ENCODE peak calls at places on chromosomes 2 and 18, in four cellular contexts. Q is body of pancreas, B is upper lobe of right lung, S is cardiac muscle cell. Y is an unnamed sample.

GRCh38 chr2:224222320-224222719 is 179.6 kb downstream of the FAM124B start:
- DNase-seq in Q (no peak), B (no peak), S (peak; percentile 19), Y (no peak)

GRCh38 chr2:134795765-134796164 is 42.7 kb upstream of the ACMSD start:
- DNase-seq in Q (no peak), B (no peak), S (no peak), Y (no peak)

GRCh38 chr2:189024861-189025618 is 50.9 kb downstream of the COL3A1 start:
- DNase-seq in Q (no peak), B (no peak), S (no peak), Y (no peak)

GRCh38 chr2:111642576-111643327 is 241.2 kb downstream of the ANAPC1 start:
- DNase-seq in Q (no peak), B (no peak), S (no peak), Y (no peak)

GRCh38 chr2:118986733-118987132 is 44.7 kb downstream of the MARCO start:
- DNase-seq in Q (no peak), B (no peak), S (no peak), Y (no peak)

GRCh38 chr18:36636237-36636792 is 192.5 kb downstream of the TPGS2 start:
- DNase-seq in Q (no peak), B (no peak), S (no peak), Y (no peak)

GRCh38 chr2:215760126-215760525 is 253.2 kb downstream of the MREG start:
- DNase-seq in Q (no peak), B (no peak), S (peak; percentile 65), Y (no peak)

GRCh38 chr2:37604716-37605115 is 66.7 kb downstream of the CDC42EP3 start:
- DNase-seq in Q (no peak), B (no peak), S (no peak), Y (no peak)

GRCh38 chr2:235935773-235936172 is 232.4 kb downstream of the GBX2 start:
- DNase-seq in Q (no peak), B (no peak), S (no peak), Y (no peak)

GRCh38 chr2:134365356-134365755 is 111.5 kb downstream of the MGAT5 start:
- DNase-seq in Q (no peak), B (no peak), S (no peak), Y (no peak)

GRCh38 chr2:149587220-149587949 is at the start of gene MMADHC:
- DNase-seq in Q (peak; percentile 98), B (peak; percentile 97), S (peak; percentile 96), Y (peak; percentile 93)

GRCh38 chr18:12014091-12014490 is 32.8 kb downstream of the IMPA2 start:
- DNase-seq in Q (no peak), B (no peak), S (no peak), Y (no peak)

GRCh38 chr2:23824777-23825212 is 102.1 kb downstream of the ATAD2B start:
- DNase-seq in Q (no peak), B (no peak), S (peak; percentile 57), Y (no peak)

GRCh38 chr2:38432827-38433606 is 55.9 kb upstream of the ATL2 start:
- DNase-seq in Q (no peak), B (no peak), S (no peak), Y (peak; percentile 67)

GRCh38 chr18:38940863-38941531 is 1375.4 kb upstream of the CELF4 start:
- DNase-seq in Q (no peak), B (no peak), S (no peak), Y (no peak)

GRCh38 chr2:225010804-225011203 is 31.5 kb downstream of the DOCK10 start:
- DNase-seq in Q (no peak), B (no peak), S (no peak), Y (no peak)

GRCh38 chr2:47521666-47522285 is 118.8 kb downstream of the MSH2 start:
- DNase-seq in Q (no peak), B (no peak), S (no peak), Y (no peak)

GRCh38 chr2:39871291-39871761 is 92.3 kb upstream of the THUMPD2 start:
- DNase-seq in Q (no peak), B (no peak), S (no peak), Y (no peak)

GRCh38 chr2:1731963-1732768 is 12.1 kb downstream of the PXDN start:
- DNase-seq in Q (no peak), B (no peak), S (no peak), Y (no peak)

GRCh38 chr2:16223481-16224177 is 283.3 kb downstream of the MYCN start:
- DNase-seq in Q (no peak), B (no peak), S (no peak), Y (no peak)

GRCh38 chr2:227180286-227180685 is 15.9 kb downstream of the COL4A3 start:
- DNase-seq in Q (no peak), B (no peak), S (no peak), Y (peak; percentile 94)

GRCh38 chr2:29519996-29520395 is 401.4 kb downstream of the ALK start:
- DNase-seq in Q (no peak), B (no peak), S (no peak), Y (no peak)

GRCh38 chr2:26613241-26614204 is 27.6 kb downstream of the CIB4 start:
- DNase-seq in Q (peak; percentile 28), B (peak; percentile 68), S (peak; percentile 28), Y (peak; percentile 69)

GRCh38 chr2:105308785-105309540 is 20.6 kb downstream of the TGFBRAP1 start:
- DNase-seq in Q (no peak), B (no peak), S (peak; percentile 60), Y (peak; percentile 64)

GRCh38 chr2:197813093-197813787 is 8.8 kb downstream of the PLCL1 start:
- DNase-seq in Q (peak; percentile 13), B (no peak), S (peak; percentile 20), Y (no peak)

GRCh38 chr2:11556101-11556806 is 22.4 kb downstream of the GREB1 start:
- DNase-seq in Q (no peak), B (peak; percentile 28), S (peak; percentile 51), Y (no peak)

GRCh38 chr2:174662459-174662858 is 64.9 kb upstream of the WIPF1 start:
- DNase-seq in Q (no peak), B (no peak), S (no peak), Y (no peak)

DNA sequence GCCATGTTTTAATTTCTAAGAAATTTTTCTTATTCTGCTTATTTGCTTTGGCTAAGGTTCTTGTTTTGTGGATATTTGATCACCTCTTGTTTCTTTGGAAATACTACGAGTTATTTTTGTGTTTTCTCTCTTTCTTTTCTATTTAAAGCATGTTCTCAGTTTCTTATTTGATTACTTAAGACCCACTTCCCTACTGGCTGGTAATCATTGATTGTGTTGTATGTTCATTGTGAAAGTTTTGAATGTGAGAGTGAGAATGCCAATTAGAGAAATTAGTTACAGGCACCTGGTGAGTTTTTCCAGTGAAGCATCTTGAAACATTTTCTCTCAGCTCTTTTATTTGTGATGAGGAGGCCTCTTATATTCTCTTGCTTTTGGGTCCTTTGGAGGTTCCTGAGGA is 226.7 kb upstream of the MC4R start:
- DNase-seq in Q (no peak), B (no peak), S (no peak), Y (no peak)
- H3K4me3 ChIP-seq in Q (no peak overlapping the region), B (no peak overlapping the region), S (no peak overlapping the region), Y (no peak overlapping the region)

DNA sequence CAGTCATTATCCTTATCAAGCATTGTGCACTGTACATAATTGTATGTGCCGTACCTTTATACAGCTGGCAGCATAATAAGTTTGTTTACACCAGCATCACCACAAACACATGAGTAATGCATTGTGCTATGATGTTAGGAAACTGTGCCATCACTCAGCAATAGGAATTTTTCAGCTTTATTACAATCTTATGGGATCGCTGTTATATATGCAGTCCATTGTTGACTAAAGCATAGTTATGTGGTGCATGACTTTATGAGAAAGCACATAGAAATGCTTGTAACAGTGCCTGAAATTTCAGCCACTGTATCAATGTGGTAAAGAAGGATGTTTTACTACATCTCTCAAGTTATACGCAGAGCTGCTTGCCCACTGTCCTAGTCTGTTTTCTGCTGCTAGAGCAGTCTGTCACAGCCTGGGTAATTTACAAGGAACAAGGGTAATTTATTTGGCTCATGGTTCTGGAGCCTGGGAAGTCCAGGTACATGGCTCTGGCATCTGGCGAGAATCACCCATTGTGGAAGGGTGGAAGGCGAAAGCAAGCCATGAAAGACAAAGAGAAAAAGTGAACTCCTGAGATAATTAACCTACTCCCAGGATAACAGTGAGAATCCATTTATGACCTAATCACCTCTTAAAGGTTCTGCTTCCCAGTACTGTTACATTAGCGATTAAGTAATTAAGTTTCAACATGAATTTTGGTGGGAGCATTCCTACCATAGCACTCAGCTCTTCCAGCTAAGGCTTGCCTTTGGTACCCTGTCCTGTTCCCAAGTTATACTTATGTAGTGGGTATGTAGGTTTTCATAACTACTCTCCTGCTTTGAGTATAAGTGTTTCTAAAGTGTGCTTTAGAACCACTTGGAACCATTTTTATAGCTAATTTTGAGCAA is 4.6 kb downstream of the MAP3K20 start:
- DNase-seq in Q (no peak), B (no peak), S (no peak), Y (no peak)
- H3K4me1 ChIP-seq in Q (peaks cover 22% of the 10 kb centered on the region), B (peaks cover 10% of the 10 kb centered on the region), S (peaks cover 23% of the 10 kb centered on the region), Y (peaks cover 6% of the 10 kb centered on the region)

GRCh38 chr18:293557-293956 is 25.7 kb upstream of the THOC1 start:
- DNase-seq in Q (no peak), B (no peak), S (no peak), Y (no peak)
- TF ChIP-seq CTCF in Q (peak; percentile 51), B (no peak), S (peak; percentile 24), Y (no peak)

GRCh38 chr2:88855620-88856408 is 164.3 kb downstream of the RPIA start:
- DNase-seq in Q (no peak), B (no peak), S (no peak), Y (peak; percentile 20)
- H3K4me3 ChIP-seq in Q (no peak overlapping the region), B (no peak overlapping the region), S (no peak overlapping the region), Y (no peak overlapping the region)

DNA sequence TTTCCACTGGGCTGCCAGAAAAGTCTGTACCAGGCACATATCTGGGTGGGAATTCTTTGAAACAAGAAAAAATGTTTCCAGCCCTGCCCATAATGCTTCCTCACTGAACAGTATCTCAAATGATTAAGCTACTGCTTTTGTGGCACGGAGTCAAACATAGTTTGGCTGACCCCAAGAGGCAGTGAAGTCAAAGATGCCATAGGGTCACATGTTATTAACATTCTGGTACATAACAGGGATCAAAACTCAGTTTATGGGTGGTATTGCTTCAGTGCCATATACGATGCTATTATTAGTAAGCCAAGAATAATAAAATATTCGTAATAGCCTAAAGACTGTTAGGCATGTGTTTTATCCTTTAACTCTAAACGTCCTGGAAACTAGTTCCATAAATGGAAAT is 112.4 kb downstream of the FEZ2 start:
- DNase-seq in Q (peak; percentile 22), B (no peak), S (no peak), Y (no peak)
- H3K4me1 ChIP-seq in Q (peaks cover 43% of the 10 kb centered on the region), B (peaks cover 44% of the 10 kb centered on the region), S (peaks cover 9% of the 10 kb centered on the region), Y (peaks cover 57% of the 10 kb centered on the region)

DNA sequence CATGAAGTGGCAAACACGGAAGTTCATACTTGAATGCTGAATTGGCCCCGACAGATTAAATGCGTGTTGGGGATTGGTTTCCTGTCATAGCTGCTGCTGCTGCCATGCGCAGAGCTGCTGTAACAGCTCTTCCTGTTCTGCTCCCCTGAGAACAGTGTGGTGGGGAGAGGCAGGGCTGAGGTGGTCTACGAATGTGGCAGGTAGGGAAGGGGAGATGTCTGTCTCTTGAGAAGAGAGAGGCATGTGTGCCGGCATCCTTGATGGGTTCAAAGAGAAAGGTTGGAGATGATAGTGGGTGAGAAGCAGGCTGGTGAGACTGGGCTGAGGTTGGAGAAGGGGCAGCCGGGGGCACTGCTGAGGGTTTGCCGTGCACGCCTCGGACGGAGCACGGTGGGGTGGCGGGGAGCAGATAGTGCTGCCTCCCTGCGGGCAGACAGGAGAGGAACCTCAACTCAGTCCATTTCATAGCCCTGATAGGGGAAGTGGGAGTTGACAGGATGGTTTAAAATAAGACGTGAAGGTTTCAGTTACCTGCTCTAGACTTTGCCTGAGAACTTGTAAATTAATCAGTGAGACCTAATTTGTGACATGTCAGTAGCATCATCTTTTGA is 46.1 kb downstream of the TMEM185B start:
- DNase-seq in Q (no peak), B (peak; percentile 78), S (no peak), Y (no peak)
- TF ChIP-seq CTCF in Q (no peak), B (peak; percentile 35), S (peak; percentile 13), Y (no peak)

GRCh38 chr2:237412646-237413292 is 1.2 kb downstream of the COL6A3 start:
- DNase-seq in Q (no peak), B (no peak), S (no peak), Y (no peak)
- H3K4me3 ChIP-seq in Q (no peak overlapping the region), B (peak overlapping the region; percentile 40), S (no peak overlapping the region), Y (no peak overlapping the region)

GRCh38 chr2:139967665-139968064 is 1187.5 kb upstream of the NXPH2 start:
- DNase-seq in Q (no peak), B (no peak), S (no peak), Y (no peak)
- H3K4me1 ChIP-seq in Q (no peaks in the 10 kb centered on the region), B (no peaks in the 10 kb centered on the region), S (no peaks in the 10 kb centered on the region), Y (no peaks in the 10 kb centered on the region)